ENCODE peak calls at places on chromosomes 11 and 22, in five cellular contexts. One of them, this sample, is unnamed.

GRCh38 chr11:76174330-76174729 is 32.0 kb downstream of the WNT11 start:
- DNase-seq in IMR-90: no peak
- DNase-seq in right cardiac atrium: no peak
- DNase-seq in right atrium auricular region: no peak
- DNase-seq in CD4-positive, CD25-positive, alpha-beta regulatory T cell: no peak
- DNase-seq in this sample: no peak

GRCh38 chr22:39132871-39133524 is 19.5 kb downstream of the CBX7 start:
- DNase-seq in right atrium auricular region: no peak
- DNase-seq in IMR-90: no peak
- DNase-seq in CD4-positive, CD25-positive, alpha-beta regulatory T cell: no peak
- DNase-seq in right cardiac atrium: no peak
- DNase-seq in this sample: no peak

GRCh38 chr22:45139693-45140092 is 24.0 kb upstream of the NUP50 start:
- DNase-seq in right cardiac atrium: no peak
- DNase-seq in CD4-positive, CD25-positive, alpha-beta regulatory T cell: no peak
- DNase-seq in IMR-90: no peak
- DNase-seq in right atrium auricular region: no peak
- DNase-seq in this sample: no peak

GRCh38 chr11:13486926-13487660 is 8.7 kb downstream of the PTH start:
- DNase-seq in CD4-positive, CD25-positive, alpha-beta regulatory T cell: peak; percentile 40
- DNase-seq in IMR-90: no peak
- DNase-seq in right atrium auricular region: no peak
- DNase-seq in right cardiac atrium: peak; percentile 57
- DNase-seq in this sample: peak; percentile 56

GRCh38 chr11:17519486-17519885 is 24.7 kb downstream of the USH1C start:
- DNase-seq in right atrium auricular region: no peak
- DNase-seq in right cardiac atrium: no peak
- DNase-seq in CD4-positive, CD25-positive, alpha-beta regulatory T cell: no peak
- DNase-seq in IMR-90: no peak
- DNase-seq in this sample: no peak

GRCh38 chr22:20561882-20562281 is 54.5 kb downstream of the MED15 start:
- DNase-seq in IMR-90: no peak
- DNase-seq in right atrium auricular region: no peak
- DNase-seq in CD4-positive, CD25-positive, alpha-beta regulatory T cell: no peak
- DNase-seq in right cardiac atrium: no peak
- DNase-seq in this sample: no peak

GRCh38 chr22:29071261-29072045 is 1.4 kb upstream of the KREMEN1 start:
- DNase-seq in right atrium auricular region: no peak
- DNase-seq in right cardiac atrium: peak; percentile 55
- DNase-seq in IMR-90: peak; percentile 7
- DNase-seq in CD4-positive, CD25-positive, alpha-beta regulatory T cell: peak; percentile 25
- DNase-seq in this sample: peak; percentile 65

GRCh38 chr11:45751430-45751829 is 53.5 kb upstream of the SLC35C1 start:
- DNase-seq in right cardiac atrium: no peak
- DNase-seq in IMR-90: no peak
- DNase-seq in right atrium auricular region: no peak
- DNase-seq in CD4-positive, CD25-positive, alpha-beta regulatory T cell: no peak
- DNase-seq in this sample: no peak

GRCh38 chr11:11213117-11213516 is 139.9 kb downstream of the CSNK2A3 start:
- DNase-seq in right atrium auricular region: no peak
- DNase-seq in CD4-positive, CD25-positive, alpha-beta regulatory T cell: no peak
- DNase-seq in right cardiac atrium: no peak
- DNase-seq in IMR-90: no peak
- DNase-seq in this sample: no peak

GRCh38 chr11:76567261-76567660 is 103.3 kb downstream of the LRRC32 start:
- DNase-seq in right cardiac atrium: no peak
- DNase-seq in IMR-90: no peak
- DNase-seq in right atrium auricular region: no peak
- DNase-seq in CD4-positive, CD25-positive, alpha-beta regulatory T cell: no peak
- DNase-seq in this sample: no peak

GRCh38 chr11:126476256-126476970 is 120.9 kb downstream of the ST3GAL4 start:
- DNase-seq in right cardiac atrium: no peak
- DNase-seq in IMR-90: no peak
- DNase-seq in right atrium auricular region: no peak
- DNase-seq in CD4-positive, CD25-positive, alpha-beta regulatory T cell: no peak
- DNase-seq in this sample: no peak

GRCh38 chr11:61510178-61510979 is 1.8 kb downstream of the LRRC10B start:
- DNase-seq in IMR-90: no peak
- DNase-seq in right atrium auricular region: no peak
- DNase-seq in CD4-positive, CD25-positive, alpha-beta regulatory T cell: no peak
- DNase-seq in right cardiac atrium: no peak
- DNase-seq in this sample: no peak

GRCh38 chr11:123166095-123166559 is 28.9 kb downstream of the CLMP start:
- DNase-seq in IMR-90: peak; percentile 97
- DNase-seq in CD4-positive, CD25-positive, alpha-beta regulatory T cell: no peak
- DNase-seq in right cardiac atrium: no peak
- DNase-seq in right atrium auricular region: no peak
- DNase-seq in this sample: no peak

GRCh38 chr11:7467652-7468051 is 17.7 kb upstream of the OLFML1 start:
- DNase-seq in CD4-positive, CD25-positive, alpha-beta regulatory T cell: no peak
- DNase-seq in IMR-90: no peak
- DNase-seq in right cardiac atrium: no peak
- DNase-seq in right atrium auricular region: no peak
- DNase-seq in this sample: no peak

GRCh38 chr22:39773976-39774539 is 119.5 kb downstream of the ENTHD1 start:
- DNase-seq in right cardiac atrium: no peak
- DNase-seq in right atrium auricular region: no peak
- DNase-seq in CD4-positive, CD25-positive, alpha-beta regulatory T cell: no peak
- DNase-seq in IMR-90: peak; percentile 0
- DNase-seq in this sample: peak; percentile 49

GRCh38 chr11:46378811-46379482 is 2.5 kb upstream of the MDK start:
- DNase-seq in IMR-90: no peak
- DNase-seq in CD4-positive, CD25-positive, alpha-beta regulatory T cell: no peak
- DNase-seq in right cardiac atrium: no peak
- DNase-seq in right atrium auricular region: no peak
- DNase-seq in this sample: no peak

GRCh38 chr11:61783717-61784505 is 8.5 kb downstream of the TMEM258 start:
- DNase-seq in right cardiac atrium: no peak
- DNase-seq in right atrium auricular region: no peak
- DNase-seq in CD4-positive, CD25-positive, alpha-beta regulatory T cell: no peak
- DNase-seq in IMR-90: peak; percentile 71
- DNase-seq in this sample: no peak

GRCh38 chr22:20533879-20534265 is 26.5 kb downstream of the MED15 start:
- DNase-seq in IMR-90: no peak
- DNase-seq in right cardiac atrium: no peak
- DNase-seq in right atrium auricular region: no peak
- DNase-seq in CD4-positive, CD25-positive, alpha-beta regulatory T cell: no peak
- DNase-seq in this sample: no peak

GRCh38 chr22:31631381-31631780 is 30.6 kb downstream of the PISD start:
- DNase-seq in IMR-90: no peak
- DNase-seq in right cardiac atrium: no peak
- DNase-seq in right atrium auricular region: no peak
- DNase-seq in CD4-positive, CD25-positive, alpha-beta regulatory T cell: no peak
- DNase-seq in this sample: no peak

GRCh38 chr22:50247748-50248147 is 2.9 kb upstream of the TUBGCP6 start:
- DNase-seq in IMR-90: peak; percentile 61
- DNase-seq in right atrium auricular region: no peak
- DNase-seq in right cardiac atrium: no peak
- DNase-seq in CD4-positive, CD25-positive, alpha-beta regulatory T cell: peak; percentile 46
- DNase-seq in this sample: peak; percentile 71

GRCh38 chr11:79076526-79077115 is 364.2 kb downstream of the TENM4 start:
- DNase-seq in right atrium auricular region: no peak
- DNase-seq in IMR-90: no peak
- DNase-seq in right cardiac atrium: peak; percentile 53
- DNase-seq in CD4-positive, CD25-positive, alpha-beta regulatory T cell: no peak
- DNase-seq in this sample: no peak

DNA sequence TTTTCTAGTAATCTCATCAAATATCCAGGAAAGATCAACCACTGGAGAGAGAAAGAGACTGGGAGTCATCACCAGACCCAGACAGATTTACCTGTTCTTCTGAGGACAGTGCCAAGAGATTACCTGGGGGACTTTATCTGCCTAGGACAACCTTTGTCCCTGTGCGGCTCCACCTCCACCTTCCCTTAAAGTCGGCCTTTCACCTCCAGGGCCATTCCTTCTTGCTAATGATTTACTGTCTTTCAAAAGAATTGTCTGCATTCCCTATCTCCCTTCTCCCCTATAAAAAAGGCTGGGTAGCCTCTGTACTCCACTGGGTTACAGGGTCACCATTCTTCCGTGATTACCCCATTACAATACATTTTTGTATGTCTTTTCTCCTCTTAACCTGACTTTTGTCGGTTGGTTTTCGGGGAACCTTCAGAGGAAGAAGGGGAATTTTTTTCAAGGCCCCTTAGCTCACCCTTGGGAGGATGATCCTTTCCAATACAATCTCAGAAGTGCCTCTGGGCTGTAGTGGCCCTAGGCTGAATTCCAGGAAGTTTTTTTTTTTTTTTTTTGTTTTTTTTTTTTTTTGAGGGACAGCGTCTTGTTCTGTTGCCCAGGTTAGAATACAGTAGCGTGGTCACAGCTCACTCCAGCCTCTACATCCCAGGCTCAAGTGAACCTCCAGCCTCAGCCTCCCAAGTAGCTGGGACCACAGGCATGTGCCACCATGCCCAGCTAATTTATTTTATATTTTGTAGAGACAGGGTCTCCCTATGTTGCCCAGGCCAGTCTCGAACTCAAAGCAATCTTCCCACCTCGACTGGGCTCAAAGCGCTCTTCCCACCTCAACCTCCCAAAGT is 1.5 kb upstream of the HMOX1 start:
- DNase-seq in IMR-90: no peak
- DNase-seq in right cardiac atrium: no peak
- DNase-seq in CD4-positive, CD25-positive, alpha-beta regulatory T cell: no peak
- DNase-seq in right atrium auricular region: no peak
- DNase-seq in this sample: no peak
- H3K4me3 ChIP-seq in IMR-90: no peak overlapping the region
- H3K4me3 ChIP-seq in right cardiac atrium: no peak overlapping the region
- H3K4me3 ChIP-seq in CD4-positive, CD25-positive, alpha-beta regulatory T cell: no peak overlapping the region
- H3K4me3 ChIP-seq in right atrium auricular region: no peak overlapping the region
- H3K4me3 ChIP-seq in this sample: no peak overlapping the region

GRCh38 chr22:19520007-19520406 is 4.2 kb downstream of the CLDN5 start:
- DNase-seq in IMR-90: no peak
- DNase-seq in right atrium auricular region: no peak
- DNase-seq in CD4-positive, CD25-positive, alpha-beta regulatory T cell: no peak
- DNase-seq in right cardiac atrium: no peak
- DNase-seq in this sample: no peak

GRCh38 chr22:19519041-19519926 is 4.9 kb downstream of the CLDN5 start:
- DNase-seq in right atrium auricular region: no peak
- DNase-seq in IMR-90: no peak
- DNase-seq in CD4-positive, CD25-positive, alpha-beta regulatory T cell: no peak
- DNase-seq in right cardiac atrium: no peak
- DNase-seq in this sample: no peak

GRCh38 chr22:19522881-19523239 is 1.4 kb downstream of the CLDN5 start:
- DNase-seq in CD4-positive, CD25-positive, alpha-beta regulatory T cell: no peak
- DNase-seq in right cardiac atrium: no peak
- DNase-seq in IMR-90: no peak
- DNase-seq in right atrium auricular region: no peak
- DNase-seq in this sample: no peak

GRCh38 chr22:19522190-19522880 is 1.9 kb downstream of the CLDN5 start:
- DNase-seq in right cardiac atrium: no peak
- DNase-seq in IMR-90: no peak
- DNase-seq in CD4-positive, CD25-positive, alpha-beta regulatory T cell: no peak
- DNase-seq in right atrium auricular region: no peak
- DNase-seq in this sample: no peak

GRCh38 chr22:19520566-19521305 is 3.5 kb downstream of the CLDN5 start:
- DNase-seq in IMR-90: no peak
- DNase-seq in right atrium auricular region: no peak
- DNase-seq in right cardiac atrium: no peak
- DNase-seq in CD4-positive, CD25-positive, alpha-beta regulatory T cell: no peak
- DNase-seq in this sample: no peak
- H3K4me3 ChIP-seq in IMR-90: no peak overlapping the region
- H3K4me3 ChIP-seq in right atrium auricular region: no peak overlapping the region
- H3K4me3 ChIP-seq in right cardiac atrium: no peak overlapping the region
- H3K4me3 ChIP-seq in CD4-positive, CD25-positive, alpha-beta regulatory T cell: no peak overlapping the region
- H3K4me3 ChIP-seq in this sample: no peak overlapping the region

DNA sequence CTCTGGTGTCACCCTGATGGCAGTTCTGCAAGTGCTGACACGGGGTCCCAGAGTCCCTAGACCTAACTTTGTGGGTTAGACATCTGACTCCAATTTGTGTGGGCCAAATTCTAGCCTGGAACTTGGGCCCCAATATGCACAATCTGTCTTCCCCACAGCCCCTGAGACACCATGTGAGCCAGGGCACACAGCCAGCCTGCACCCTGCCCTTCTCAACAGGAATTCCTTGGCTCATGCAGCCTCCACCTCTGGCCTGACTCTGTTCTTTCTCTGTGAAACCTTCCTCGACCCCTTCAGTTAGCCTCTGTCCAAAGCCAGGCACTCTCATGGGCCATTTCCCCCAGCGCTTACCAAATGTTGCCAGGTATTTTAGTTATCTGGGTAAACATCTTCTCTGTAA is 59.1 kb upstream of the POU2AF1 start:
- DNase-seq in right cardiac atrium: no peak
- DNase-seq in CD4-positive, CD25-positive, alpha-beta regulatory T cell: no peak
- DNase-seq in IMR-90: no peak
- DNase-seq in right atrium auricular region: no peak
- DNase-seq in this sample: no peak
- H3K4me3 ChIP-seq in right cardiac atrium: no peak overlapping the region
- H3K4me3 ChIP-seq in CD4-positive, CD25-positive, alpha-beta regulatory T cell: no peak overlapping the region
- H3K4me3 ChIP-seq in IMR-90: no peak overlapping the region
- H3K4me3 ChIP-seq in right atrium auricular region: no peak overlapping the region
- H3K4me3 ChIP-seq in this sample: no peak overlapping the region

GRCh38 chr11:69915151-69915500 is 95.9 kb upstream of the FGF3 start:
- DNase-seq in CD4-positive, CD25-positive, alpha-beta regulatory T cell: no peak
- DNase-seq in IMR-90: peak; percentile 62
- DNase-seq in right cardiac atrium: no peak
- DNase-seq in right atrium auricular region: no peak
- DNase-seq in this sample: no peak
- H3K4me3 ChIP-seq in CD4-positive, CD25-positive, alpha-beta regulatory T cell: no peak overlapping the region
- H3K4me3 ChIP-seq in IMR-90: no peak overlapping the region
- H3K4me3 ChIP-seq in right cardiac atrium: no peak overlapping the region
- H3K4me3 ChIP-seq in right atrium auricular region: no peak overlapping the region
- H3K4me3 ChIP-seq in this sample: no peak overlapping the region

GRCh38 chr11:315051-315481 is 1.2 kb downstream of the IFITM1 start:
- DNase-seq in right cardiac atrium: no peak
- DNase-seq in IMR-90: no peak
- DNase-seq in right atrium auricular region: no peak
- DNase-seq in CD4-positive, CD25-positive, alpha-beta regulatory T cell: no peak
- DNase-seq in this sample: no peak

GRCh38 chr11:315516-315994 is 1.7 kb downstream of the IFITM1 start:
- DNase-seq in right atrium auricular region: no peak
- DNase-seq in CD4-positive, CD25-positive, alpha-beta regulatory T cell: no peak
- DNase-seq in right cardiac atrium: peak; percentile 19
- DNase-seq in IMR-90: no peak
- DNase-seq in this sample: no peak

GRCh38 chr11:313787-314547 is at the start of gene IFITM1:
- DNase-seq in right atrium auricular region: no peak
- DNase-seq in IMR-90: peak; percentile 84
- DNase-seq in CD4-positive, CD25-positive, alpha-beta regulatory T cell: no peak
- DNase-seq in right cardiac atrium: peak; percentile 26
- DNase-seq in this sample: peak; percentile 82

GRCh38 chr11:316031-316701 is 2.3 kb downstream of the IFITM1 start:
- DNase-seq in CD4-positive, CD25-positive, alpha-beta regulatory T cell: no peak
- DNase-seq in right cardiac atrium: peak; percentile 71
- DNase-seq in right atrium auricular region: no peak
- DNase-seq in IMR-90: no peak
- DNase-seq in this sample: peak; percentile 44

GRCh38 chr11:316891-317291 is 3.1 kb downstream of the IFITM1 start:
- DNase-seq in right atrium auricular region: no peak
- DNase-seq in right cardiac atrium: no peak
- DNase-seq in CD4-positive, CD25-positive, alpha-beta regulatory T cell: no peak
- DNase-seq in IMR-90: no peak
- DNase-seq in this sample: no peak
- H3K4me3 ChIP-seq in right atrium auricular region: peak overlapping the region; percentile 58
- H3K4me3 ChIP-seq in right cardiac atrium: peak overlapping the region; percentile 61
- H3K4me3 ChIP-seq in CD4-positive, CD25-positive, alpha-beta regulatory T cell: peak overlapping the region; percentile 66
- H3K4me3 ChIP-seq in IMR-90: no peak overlapping the region
- H3K4me3 ChIP-seq in this sample: peak overlapping the region; percentile 77

This sample was measured in GM06990.